ENCODE peak calls at places on chromosome 18, in nine cellular contexts. V is tibial artery; L is mucosa of gallbladder; B is activated CD8-positive, alpha-beta memory T cell treated with anti-CD3 and anti-CD28 coated beads for 48 hours; P is IMR-90; I is Panc1; N is hepatic stellate cell; S is stimulated activated CD8-positive, alpha-beta memory T cell treated with anti-CD3 and anti-CD28 coated beads, Interleukin-4, amount 100 ng/mL, for 24 hours; U is activated CD4-positive, alpha-beta memory T cell treated with anti-CD3 and anti-CD28 coated beads, Interleukin-2, amount 10 ng/mL, durations not matched to agents 7 days and 5 days. E is an unnamed sample.

GRCh38 chr18:35040638-35040987 is 600 bp upstream of the MAPRE2 start:
- DNase-seq in I (no peak), L (no peak), P (no peak), U (no peak), B (no peak), S (no peak), V (no peak), N (no peak), E (no peak)

GRCh38 chr18:46810481-46811000 is 53.7 kb upstream of the ST8SIA5 start:
- DNase-seq in U (no peak), S (no peak), V (no peak), N (no peak), L (no peak), P (no peak), I (no peak), B (no peak), E (no peak)

GRCh38 chr18:76953186-76953982 is 131.0 kb downstream of the ZNF236 start:
- DNase-seq in P (peak), S (no peak), L (peak), B (no peak), V (peak), I (no peak), N (no peak), U (no peak), E (no peak)

GRCh38 chr18:7388752-7389151 is 157.9 kb downstream of the LRRC30 start:
- DNase-seq in P (no peak), U (no peak), N (no peak), L (no peak), V (no peak), S (no peak), B (no peak), I (no peak), E (no peak)

GRCh38 chr18:70288851-70289328 is at the start of gene SOCS6:
- DNase-seq in I (no peak), V (peak), N (peak), S (peak), P (peak), B (peak), U (peak), L (peak), E (no peak)

GRCh38 chr18:48475635-48476549 is 62.9 kb upstream of the CTIF start:
- DNase-seq in N (peak), I (peak), V (peak), U (peak), B (no peak), L (peak), P (peak), S (no peak), E (peak)

GRCh38 chr18:74532511-74533025 is 1.7 kb upstream of the CNDP1 start:
- DNase-seq in V (peak), S (no peak), P (no peak), B (no peak), L (no peak), U (no peak), I (no peak), N (no peak), E (no peak)

GRCh38 chr18:45026162-45026561 is 345.5 kb downstream of the SETBP1 start:
- DNase-seq in S (no peak), V (no peak), U (no peak), I (no peak), L (no peak), B (no peak), N (no peak), P (no peak), E (no peak)

GRCh38 chr18:62852851-62853250 is 137.5 kb downstream of the PHLPP1 start:
- DNase-seq in L (no peak), I (no peak), V (no peak), P (peak), B (no peak), N (no peak), S (no peak), U (no peak), E (no peak)

GRCh38 chr18:36348971-36349417 is 51.5 kb downstream of the FHOD3 start:
- DNase-seq in V (peak), P (no peak), L (no peak), S (no peak), N (no peak), I (no peak), U (no peak), B (no peak), E (no peak)

GRCh38 chr18:74139414-74139813 is 8.2 kb downstream of the FBXO15 start:
- DNase-seq in N (no peak), B (no peak), L (no peak), S (no peak), I (no peak), P (peak), U (no peak), V (no peak), E (no peak)

GRCh38 chr18:65343571-65343970 is 407.2 kb upstream of the CDH7 start:
- DNase-seq in N (no peak), U (no peak), P (no peak), V (no peak), B (no peak), L (no peak), S (no peak), I (no peak), E (no peak)

GRCh38 chr18:36454258-36454657 is 156.7 kb downstream of the FHOD3 start:
- DNase-seq in S (no peak), I (no peak), N (no peak), P (no peak), U (no peak), L (no peak), V (no peak), B (no peak), E (no peak)

GRCh38 chr18:51668101-51668500 is 470.6 kb upstream of the MEX3C start:
- DNase-seq in L (peak), N (peak), I (peak), B (peak), S (peak), V (no peak), U (peak), P (peak), E (peak)

GRCh38 chr18:23822590-23823385 is 133.5 kb downstream of the LAMA3 start:
- DNase-seq in I (no peak), U (no peak), P (peak), V (no peak), B (no peak), L (no peak), N (no peak), S (no peak), E (no peak)

GRCh38 chr18:37332764-37333420 is 232.7 kb downstream of the CELF4 start:
- DNase-seq in V (no peak), U (no peak), S (no peak), I (no peak), B (no peak), N (no peak), P (no peak), L (no peak), E (no peak)